ENCODE peak calls at places on chromosomes 7 and 10, in seven cellular contexts. Y, E, L, H, I, N and V are unnamed samples.

GRCh38 chr10:3102721-3103410 is 35.5 kb downstream of the PFKP start:
- DNase-seq in Y (no peak), E (no peak), L (no peak), H (no peak), I (peak), N (peak), V (no peak)

GRCh38 chr10:48251525-48252353 is 22.8 kb downstream of the FRMPD2 start:
- DNase-seq in Y (no peak), E (no peak), L (no peak), H (no peak), I (no peak), N (no peak), V (no peak)

GRCh38 chr7:71739520-71740195 is 607.7 kb downstream of the GALNT17 start:
- DNase-seq in Y (no peak), E (no peak), L (no peak), H (no peak), I (no peak), N (no peak), V (no peak)

GRCh38 chr10:71753091-71753959 is 20.0 kb downstream of the VSIR start:
- DNase-seq in Y (no peak), E (no peak), L (peak), H (no peak), I (peak), N (no peak), V (no peak)

GRCh38 chr7:2092279-2092678 is 140.5 kb downstream of the MAD1L1 start:
- DNase-seq in Y (no peak), E (no peak), L (no peak), H (no peak), I (no peak), N (no peak), V (no peak)

GRCh38 chr7:43318188-43318587 is 205.7 kb downstream of the HECW1 start:
- DNase-seq in Y (no peak), E (no peak), L (no peak), H (no peak), I (no peak), N (no peak), V (no peak)

GRCh38 chr7:68078311-68078710 is 1081.7 kb downstream of the TYW1 start:
- DNase-seq in Y (no peak), E (no peak), L (no peak), H (no peak), I (no peak), N (no peak), V (no peak)

GRCh38 chr10:114541081-114541833 is 116.8 kb downstream of the ABLIM1 start:
- DNase-seq in Y (peak), E (peak), L (peak), H (peak), I (no peak), N (peak), V (peak)

GRCh38 chr10:21329995-21330627 is 195.4 kb downstream of the SKIDA1 start:
- DNase-seq in Y (peak), E (no peak), L (peak), H (no peak), I (no peak), N (peak), V (no peak)

GRCh38 chr7:87567052-87567451 is 33.6 kb downstream of the ABCB1 start:
- DNase-seq in Y (no peak), E (no peak), L (no peak), H (no peak), I (no peak), N (peak), V (no peak)

GRCh38 chr7:45715471-45716352 is 141.5 kb downstream of the ADCY1 start:
- DNase-seq in Y (no peak), E (no peak), L (peak), H (no peak), I (no peak), N (no peak), V (no peak)

GRCh38 chr7:105611856-105612775 is 30.8 kb upstream of the EFCAB10 start:
- DNase-seq in Y (no peak), E (no peak), L (no peak), H (no peak), I (peak), N (peak), V (no peak)

GRCh38 chr7:157434701-157435100 is 97.9 kb downstream of the DNAJB6 start:
- DNase-seq in Y (no peak), E (no peak), L (no peak), H (no peak), I (no peak), N (no peak), V (no peak)

GRCh38 chr7:44046321-44047061 is 2.0 kb downstream of the DBNL start:
- DNase-seq in Y (no peak), E (no peak), L (no peak), H (no peak), I (no peak), N (no peak), V (no peak)

GRCh38 chr10:50152792-50153272 is 85.1 kb downstream of the WASHC2A start:
- DNase-seq in Y (no peak), E (no peak), L (peak), H (no peak), I (no peak), N (peak), V (no peak)

GRCh38 chr7:73831656-73832579 is 1.1 kb downstream of the CLDN4 start:
- DNase-seq in Y (no peak), E (no peak), L (peak), H (no peak), I (no peak), N (no peak), V (no peak)

GRCh38 chr10:24691113-24691512 is 32.6 kb downstream of the ARHGAP21 start:
- DNase-seq in Y (no peak), E (no peak), L (no peak), H (no peak), I (no peak), N (no peak), V (no peak)

GRCh38 chr7:75971961-75972763 is 22.2 kb downstream of the TMEM120A start:
- DNase-seq in Y (no peak), E (no peak), L (no peak), H (peak), I (no peak), N (no peak), V (no peak)

GRCh38 chr10:31322647-31323046 is 3.6 kb downstream of the ZEB1 start:
- DNase-seq in Y (no peak), E (peak), L (no peak), H (no peak), I (peak), N (no peak), V (peak)

GRCh38 chr10:27659786-27660185 is 85.8 kb downstream of the MKX start:
- DNase-seq in Y (no peak), E (no peak), L (no peak), H (no peak), I (no peak), N (peak), V (no peak)

GRCh38 chr7:148325208-148325607 is 265.4 kb upstream of the C7orf33 start:
- DNase-seq in Y (no peak), E (no peak), L (no peak), H (no peak), I (no peak), N (no peak), V (no peak)